ENCODE peak calls at places on chromosomes 11 and 22, in ten cellular contexts. One of them, this sample, is unnamed.
A peak's percentile ranks its signal among the peaks of the same experiment; 100 is the strongest.

GRCh38 chr11:34380696-34381095 is 22.9 kb upstream of the ABTB2 start:
- DNase-seq in right lobe of liver: no peak
- DNase-seq in fibroblast of lung: peak; percentile 66
- DNase-seq in stomach: no peak
- DNase-seq in adrenal gland: no peak
- DNase-seq in CD8-positive, alpha-beta memory T cell: no peak
- DNase-seq in pancreas: no peak
- DNase-seq in left lung: no peak
- DNase-seq in CD4-positive, CD25-positive, alpha-beta regulatory T cell: no peak
- DNase-seq in tibial nerve: no peak
- DNase-seq in this sample: no peak

GRCh38 chr11:119368121-119369034 is 13.1 kb downstream of the USP2 start:
- DNase-seq in fibroblast of lung: peak; percentile 23
- DNase-seq in CD8-positive, alpha-beta memory T cell: no peak
- DNase-seq in pancreas: peak; percentile 90
- DNase-seq in tibial nerve: no peak
- DNase-seq in right lobe of liver: peak; percentile 92
- DNase-seq in adrenal gland: peak; percentile 85
- DNase-seq in stomach: peak; percentile 70
- DNase-seq in CD4-positive, CD25-positive, alpha-beta regulatory T cell: no peak
- DNase-seq in left lung: no peak
- DNase-seq in this sample: no peak

GRCh38 chr11:130904380-130904779 is 11.9 kb downstream of the SNX19 start:
- DNase-seq in left lung: no peak
- DNase-seq in adrenal gland: no peak
- DNase-seq in fibroblast of lung: peak; percentile 29
- DNase-seq in CD8-positive, alpha-beta memory T cell: no peak
- DNase-seq in pancreas: no peak
- DNase-seq in CD4-positive, CD25-positive, alpha-beta regulatory T cell: no peak
- DNase-seq in right lobe of liver: no peak
- DNase-seq in tibial nerve: no peak
- DNase-seq in stomach: no peak
- DNase-seq in this sample: no peak

GRCh38 chr22:24450600-24450999 is 23.2 kb downstream of the ADORA2A start:
- DNase-seq in adrenal gland: no peak
- DNase-seq in stomach: no peak
- DNase-seq in left lung: no peak
- DNase-seq in tibial nerve: no peak
- DNase-seq in right lobe of liver: no peak
- DNase-seq in CD4-positive, CD25-positive, alpha-beta regulatory T cell: no peak
- DNase-seq in CD8-positive, alpha-beta memory T cell: no peak
- DNase-seq in fibroblast of lung: no peak
- DNase-seq in pancreas: no peak
- DNase-seq in this sample: no peak

GRCh38 chr22:18067548-18068341 is 10.0 kb upstream of the PEX26 start:
- DNase-seq in CD4-positive, CD25-positive, alpha-beta regulatory T cell: no peak
- DNase-seq in fibroblast of lung: peak; percentile 44
- DNase-seq in left lung: no peak
- DNase-seq in right lobe of liver: no peak
- DNase-seq in tibial nerve: no peak
- DNase-seq in pancreas: no peak
- DNase-seq in adrenal gland: no peak
- DNase-seq in CD8-positive, alpha-beta memory T cell: no peak
- DNase-seq in stomach: no peak
- DNase-seq in this sample: no peak

GRCh38 chr22:49855491-49855911 is 1.9 kb downstream of the ZBED4 start:
- DNase-seq in CD8-positive, alpha-beta memory T cell: no peak
- DNase-seq in right lobe of liver: no peak
- DNase-seq in adrenal gland: no peak
- DNase-seq in tibial nerve: no peak
- DNase-seq in left lung: no peak
- DNase-seq in pancreas: no peak
- DNase-seq in stomach: no peak
- DNase-seq in CD4-positive, CD25-positive, alpha-beta regulatory T cell: no peak
- DNase-seq in fibroblast of lung: peak; percentile 51
- DNase-seq in this sample: no peak

GRCh38 chr11:113408887-113409286 is 21.3 kb downstream of the ANKK1 start:
- DNase-seq in adrenal gland: no peak
- DNase-seq in pancreas: no peak
- DNase-seq in tibial nerve: no peak
- DNase-seq in fibroblast of lung: no peak
- DNase-seq in right lobe of liver: no peak
- DNase-seq in left lung: no peak
- DNase-seq in CD4-positive, CD25-positive, alpha-beta regulatory T cell: no peak
- DNase-seq in CD8-positive, alpha-beta memory T cell: no peak
- DNase-seq in stomach: no peak
- DNase-seq in this sample: no peak

GRCh38 chr11:74397531-74398243 is 546 bp downstream of the PGM2L1 start:
- DNase-seq in right lobe of liver: no peak
- DNase-seq in CD8-positive, alpha-beta memory T cell: peak; percentile 48
- DNase-seq in stomach: peak; percentile 33
- DNase-seq in CD4-positive, CD25-positive, alpha-beta regulatory T cell: peak; percentile 61
- DNase-seq in left lung: peak; percentile 88
- DNase-seq in tibial nerve: no peak
- DNase-seq in adrenal gland: peak; percentile 27
- DNase-seq in fibroblast of lung: peak; percentile 52
- DNase-seq in pancreas: peak; percentile 62
- DNase-seq in this sample: peak; percentile 67

GRCh38 chr11:107916671-107917241 is 11.5 kb upstream of the RAB39A start:
- DNase-seq in adrenal gland: no peak
- DNase-seq in CD4-positive, CD25-positive, alpha-beta regulatory T cell: peak; percentile 21
- DNase-seq in left lung: peak; percentile 81
- DNase-seq in stomach: peak; percentile 32
- DNase-seq in pancreas: no peak
- DNase-seq in fibroblast of lung: peak; percentile 8
- DNase-seq in CD8-positive, alpha-beta memory T cell: no peak
- DNase-seq in tibial nerve: no peak
- DNase-seq in right lobe of liver: peak; percentile 50
- DNase-seq in this sample: no peak

GRCh38 chr22:49093192-49093880 is 734.3 kb downstream of the BRD1 start:
- DNase-seq in fibroblast of lung: no peak
- DNase-seq in stomach: no peak
- DNase-seq in pancreas: no peak
- DNase-seq in left lung: peak; percentile 71
- DNase-seq in CD8-positive, alpha-beta memory T cell: no peak
- DNase-seq in tibial nerve: no peak
- DNase-seq in right lobe of liver: no peak
- DNase-seq in CD4-positive, CD25-positive, alpha-beta regulatory T cell: no peak
- DNase-seq in adrenal gland: no peak
- DNase-seq in this sample: no peak

GRCh38 chr11:60251485-60252207 is 8.7 kb upstream of the MS4A4E start:
- DNase-seq in left lung: no peak
- DNase-seq in stomach: no peak
- DNase-seq in tibial nerve: no peak
- DNase-seq in CD4-positive, CD25-positive, alpha-beta regulatory T cell: peak; percentile 11
- DNase-seq in right lobe of liver: no peak
- DNase-seq in pancreas: no peak
- DNase-seq in adrenal gland: peak; percentile 17
- DNase-seq in CD8-positive, alpha-beta memory T cell: peak; percentile 11
- DNase-seq in fibroblast of lung: no peak
- DNase-seq in this sample: peak; percentile 72

GRCh38 chr11:106939157-106939556 is 79.1 kb downstream of the GUCY1A2 start:
- DNase-seq in CD4-positive, CD25-positive, alpha-beta regulatory T cell: no peak
- DNase-seq in right lobe of liver: no peak
- DNase-seq in fibroblast of lung: no peak
- DNase-seq in adrenal gland: no peak
- DNase-seq in stomach: no peak
- DNase-seq in tibial nerve: no peak
- DNase-seq in pancreas: no peak
- DNase-seq in left lung: no peak
- DNase-seq in CD8-positive, alpha-beta memory T cell: no peak
- DNase-seq in this sample: no peak

GRCh38 chr11:95849087-95849825 is 59.0 kb downstream of the CEP57 start:
- DNase-seq in adrenal gland: peak; percentile 28
- DNase-seq in CD8-positive, alpha-beta memory T cell: no peak
- DNase-seq in left lung: no peak
- DNase-seq in pancreas: no peak
- DNase-seq in tibial nerve: no peak
- DNase-seq in fibroblast of lung: peak; percentile 84
- DNase-seq in stomach: peak; percentile 41
- DNase-seq in right lobe of liver: no peak
- DNase-seq in CD4-positive, CD25-positive, alpha-beta regulatory T cell: peak; percentile 4
- DNase-seq in this sample: peak; percentile 53

GRCh38 chr11:122723576-122723975 is 68.1 kb downstream of the UBASH3B start:
- DNase-seq in fibroblast of lung: peak; percentile 68
- DNase-seq in adrenal gland: no peak
- DNase-seq in CD4-positive, CD25-positive, alpha-beta regulatory T cell: no peak
- DNase-seq in stomach: no peak
- DNase-seq in pancreas: no peak
- DNase-seq in left lung: no peak
- DNase-seq in tibial nerve: no peak
- DNase-seq in CD8-positive, alpha-beta memory T cell: no peak
- DNase-seq in right lobe of liver: no peak
- DNase-seq in this sample: no peak

GRCh38 chr22:17633217-17633997 is 4.9 kb upstream of the ATP6V1E1 start:
- DNase-seq in fibroblast of lung: peak; percentile 92
- DNase-seq in pancreas: no peak
- DNase-seq in CD8-positive, alpha-beta memory T cell: no peak
- DNase-seq in right lobe of liver: no peak
- DNase-seq in left lung: no peak
- DNase-seq in stomach: no peak
- DNase-seq in adrenal gland: peak; percentile 73
- DNase-seq in CD4-positive, CD25-positive, alpha-beta regulatory T cell: no peak
- DNase-seq in tibial nerve: no peak
- DNase-seq in this sample: no peak

GRCh38 chr22:41177040-41177625 is 28.0 kb upstream of the L3MBTL2 start:
- DNase-seq in left lung: no peak
- DNase-seq in tibial nerve: no peak
- DNase-seq in fibroblast of lung: no peak
- DNase-seq in right lobe of liver: peak; percentile 59
- DNase-seq in stomach: no peak
- DNase-seq in CD4-positive, CD25-positive, alpha-beta regulatory T cell: no peak
- DNase-seq in pancreas: peak; percentile 40
- DNase-seq in adrenal gland: no peak
- DNase-seq in CD8-positive, alpha-beta memory T cell: no peak
- DNase-seq in this sample: no peak

GRCh38 chr11:75198278-75198948 is 42.2 kb upstream of the TPBGL start:
- DNase-seq in CD8-positive, alpha-beta memory T cell: no peak
- DNase-seq in tibial nerve: no peak
- DNase-seq in fibroblast of lung: no peak
- DNase-seq in stomach: no peak
- DNase-seq in pancreas: no peak
- DNase-seq in right lobe of liver: peak; percentile 41
- DNase-seq in adrenal gland: no peak
- DNase-seq in left lung: no peak
- DNase-seq in CD4-positive, CD25-positive, alpha-beta regulatory T cell: no peak
- DNase-seq in this sample: no peak

GRCh38 chr22:11066458-11067285 is 4461.3 kb upstream of the OR11H1 start:
- DNase-seq in fibroblast of lung: no peak
- DNase-seq in CD8-positive, alpha-beta memory T cell: no peak
- DNase-seq in stomach: no peak
- DNase-seq in tibial nerve: no peak
- DNase-seq in adrenal gland: no peak
- DNase-seq in left lung: peak; percentile 91
- DNase-seq in CD4-positive, CD25-positive, alpha-beta regulatory T cell: no peak
- DNase-seq in pancreas: no peak
- DNase-seq in right lobe of liver: peak; percentile 62
- DNase-seq in this sample: no peak

GRCh38 chr22:42939941-42940653 is 74.9 kb downstream of the PACSIN2 start:
- DNase-seq in stomach: peak; percentile 69
- DNase-seq in right lobe of liver: no peak
- DNase-seq in fibroblast of lung: peak; percentile 90
- DNase-seq in tibial nerve: no peak
- DNase-seq in left lung: no peak
- DNase-seq in CD4-positive, CD25-positive, alpha-beta regulatory T cell: no peak
- DNase-seq in adrenal gland: peak; percentile 70
- DNase-seq in pancreas: peak; percentile 82
- DNase-seq in CD8-positive, alpha-beta memory T cell: no peak
- DNase-seq in this sample: no peak

GRCh38 chr11:110435780-110436717 is 6.3 kb downstream of the FDX1 start:
- DNase-seq in stomach: no peak
- DNase-seq in left lung: no peak
- DNase-seq in right lobe of liver: no peak
- DNase-seq in fibroblast of lung: peak; percentile 58
- DNase-seq in adrenal gland: no peak
- DNase-seq in pancreas: no peak
- DNase-seq in CD4-positive, CD25-positive, alpha-beta regulatory T cell: no peak
- DNase-seq in tibial nerve: no peak
- DNase-seq in CD8-positive, alpha-beta memory T cell: no peak
- DNase-seq in this sample: no peak
- H3K4me1 ChIP-seq in stomach: peaks cover 69% of the 10 kb centered on the region
- H3K4me1 ChIP-seq in left lung: peaks cover 49% of the 10 kb centered on the region
- H3K4me1 ChIP-seq in right lobe of liver: no peaks in the 10 kb centered on the region
- H3K4me1 ChIP-seq in fibroblast of lung: peaks cover 2% of the 10 kb centered on the region
- H3K4me1 ChIP-seq in adrenal gland: peaks cover 39% of the 10 kb centered on the region
- H3K4me1 ChIP-seq in pancreas: peaks cover 45% of the 10 kb centered on the region
- H3K4me1 ChIP-seq in CD4-positive, CD25-positive, alpha-beta regulatory T cell: peaks cover 37% of the 10 kb centered on the region
- H3K4me1 ChIP-seq in tibial nerve: peaks cover 6% of the 10 kb centered on the region
- H3K4me1 ChIP-seq in CD8-positive, alpha-beta memory T cell: peaks cover 23% of the 10 kb centered on the region
- H3K4me1 ChIP-seq in this sample: peaks cover 18% of the 10 kb centered on the region

GRCh38 chr11:110362916-110363574 is 66.6 kb upstream of the RDX start:
- DNase-seq in left lung: no peak
- DNase-seq in stomach: peak; percentile 39
- DNase-seq in CD4-positive, CD25-positive, alpha-beta regulatory T cell: no peak
- DNase-seq in tibial nerve: no peak
- DNase-seq in fibroblast of lung: no peak
- DNase-seq in adrenal gland: no peak
- DNase-seq in right lobe of liver: peak; percentile 79
- DNase-seq in CD8-positive, alpha-beta memory T cell: no peak
- DNase-seq in pancreas: peak; percentile 32
- DNase-seq in this sample: peak; percentile 43
- H3K4me3 ChIP-seq in left lung: no peak overlapping the region
- H3K4me3 ChIP-seq in stomach: no peak overlapping the region
- H3K4me3 ChIP-seq in CD4-positive, CD25-positive, alpha-beta regulatory T cell: no peak overlapping the region
- H3K4me3 ChIP-seq in tibial nerve: no peak overlapping the region
- H3K4me3 ChIP-seq in fibroblast of lung: no peak overlapping the region
- H3K4me3 ChIP-seq in adrenal gland: no peak overlapping the region
- H3K4me3 ChIP-seq in right lobe of liver: no peak overlapping the region
- H3K4me3 ChIP-seq in CD8-positive, alpha-beta memory T cell: no peak overlapping the region
- H3K4me3 ChIP-seq in pancreas: no peak overlapping the region
- H3K4me3 ChIP-seq in this sample: no peak overlapping the region

GRCh38 chr11:44858796-44859527 is 91.7 kb downstream of the TP53I11 start:
- DNase-seq in right lobe of liver: no peak
- DNase-seq in fibroblast of lung: no peak
- DNase-seq in adrenal gland: no peak
- DNase-seq in left lung: no peak
- DNase-seq in stomach: no peak
- DNase-seq in CD8-positive, alpha-beta memory T cell: no peak
- DNase-seq in CD4-positive, CD25-positive, alpha-beta regulatory T cell: no peak
- DNase-seq in pancreas: no peak
- DNase-seq in tibial nerve: no peak
- DNase-seq in this sample: no peak
- H3K4me1 ChIP-seq in right lobe of liver: no peaks in the 10 kb centered on the region
- H3K4me1 ChIP-seq in fibroblast of lung: peaks cover 23% of the 10 kb centered on the region
- H3K4me1 ChIP-seq in adrenal gland: peaks cover 4% of the 10 kb centered on the region
- H3K4me1 ChIP-seq in left lung: peaks cover 4% of the 10 kb centered on the region
- H3K4me1 ChIP-seq in stomach: peaks cover 44% of the 10 kb centered on the region
- H3K4me1 ChIP-seq in CD8-positive, alpha-beta memory T cell: peaks cover 17% of the 10 kb centered on the region
- H3K4me1 ChIP-seq in CD4-positive, CD25-positive, alpha-beta regulatory T cell: peaks cover 20% of the 10 kb centered on the region
- H3K4me1 ChIP-seq in pancreas: no peaks in the 10 kb centered on the region
- H3K4me1 ChIP-seq in tibial nerve: peaks cover 7% of the 10 kb centered on the region
- H3K4me1 ChIP-seq in this sample: peaks cover 19% of the 10 kb centered on the region

DNA sequence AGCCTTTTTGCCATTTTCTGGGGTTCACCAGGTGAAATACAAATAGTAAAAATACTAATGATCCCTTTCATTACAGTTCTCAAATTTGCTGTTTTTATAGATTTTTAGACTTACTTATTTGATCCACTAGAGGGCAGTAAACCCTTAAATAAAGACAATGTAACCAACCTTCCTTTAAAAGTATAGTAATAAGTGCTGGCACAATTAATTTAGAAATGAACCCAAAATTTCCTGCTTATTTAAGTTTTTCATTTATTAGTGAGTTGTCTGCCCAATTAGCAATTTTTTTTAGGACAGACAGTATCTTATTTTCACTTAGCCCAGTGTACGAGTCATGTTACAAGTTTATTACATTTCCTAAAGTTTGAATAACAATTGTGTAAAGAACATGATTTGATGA is 4.7 kb downstream of the DDIAS start:
- DNase-seq in fibroblast of lung: peak; percentile 30
- DNase-seq in CD8-positive, alpha-beta memory T cell: peak; percentile 35
- DNase-seq in pancreas: no peak
- DNase-seq in left lung: no peak
- DNase-seq in right lobe of liver: no peak
- DNase-seq in adrenal gland: no peak
- DNase-seq in stomach: no peak
- DNase-seq in CD4-positive, CD25-positive, alpha-beta regulatory T cell: peak; percentile 63
- DNase-seq in tibial nerve: no peak
- DNase-seq in this sample: peak; percentile 77
- H3K4me3 ChIP-seq in fibroblast of lung: no peak overlapping the region
- H3K4me3 ChIP-seq in CD8-positive, alpha-beta memory T cell: no peak overlapping the region
- H3K4me3 ChIP-seq in pancreas: no peak overlapping the region
- H3K4me3 ChIP-seq in left lung: no peak overlapping the region
- H3K4me3 ChIP-seq in right lobe of liver: no peak overlapping the region
- H3K4me3 ChIP-seq in adrenal gland: no peak overlapping the region
- H3K4me3 ChIP-seq in stomach: no peak overlapping the region
- H3K4me3 ChIP-seq in CD4-positive, CD25-positive, alpha-beta regulatory T cell: no peak overlapping the region
- H3K4me3 ChIP-seq in tibial nerve: no peak overlapping the region
- H3K4me3 ChIP-seq in this sample: no peak overlapping the region